ENCODE peak calls at places on chromosomes 12 and 14, in four cellular contexts. E is Panc1, C is upper lobe of left lung, U is HCT116. Y is an unnamed sample.

GRCh38 chr12:12891646-12892355 is 439 bp downstream of the GPRC5A start:
- ATAC-seq in E (no peak), C (no peak), U (no peak), Y (no peak)

GRCh38 chr14:96363751-96364336 is 518 bp downstream of the GSKIP start:
- ATAC-seq in E (peak; percentile 54), C (peak; percentile 39), U (peak; percentile 37), Y (peak; percentile 18)

GRCh38 chr12:45356822-45357546 is 141.1 kb downstream of the ANO6 start:
- ATAC-seq in E (no peak), C (no peak), U (no peak), Y (no peak)

GRCh38 chr14:90518941-90519256 is 122.1 kb downstream of the CALM1 start:
- ATAC-seq in E (no peak), C (no peak), U (peak; percentile 77), Y (no peak)

GRCh38 chr12:52020126-52020525 is 13.4 kb downstream of the TAMALIN start:
- ATAC-seq in E (no peak), C (no peak), U (no peak), Y (no peak)

GRCh38 chr14:105021656-105022275 is 883 bp upstream of the CDCA4 start:
- ATAC-seq in E (no peak), C (no peak), U (peak; percentile 13), Y (no peak)

GRCh38 chr12:109250523-109250922 is 58.6 kb downstream of the FOXN4 start:
- ATAC-seq in E (no peak), C (no peak), U (no peak), Y (no peak)

GRCh38 chr12:46357438-46358324 is 14.9 kb downstream of the SLC38A2 start:
- ATAC-seq in E (peak; percentile 76), C (no peak), U (peak; percentile 65), Y (peak; percentile 34)

GRCh38 chr14:105346200-105346533 is 31.6 kb downstream of the PACS2 start:
- ATAC-seq in E (peak; percentile 28), C (no peak), U (no peak), Y (no peak)

GRCh38 chr12:112353389-112353788 is 28.8 kb downstream of the HECTD4 start:
- ATAC-seq in E (no peak), C (no peak), U (no peak), Y (no peak)

GRCh38 chr14:70635971-70636595 is 5.6 kb upstream of the TTC9 start:
- ATAC-seq in E (no peak), C (no peak), U (peak; percentile 48), Y (no peak)

GRCh38 chr12:1369942-1370620 is 224.3 kb downstream of the FBXL14 start:
- ATAC-seq in E (no peak), C (no peak), U (no peak), Y (no peak)

GRCh38 chr12:122148657-122149056 is 25.4 kb downstream of the IL31 start:
- ATAC-seq in E (no peak), C (no peak), U (no peak), Y (peak; percentile 30)

GRCh38 chr14:69879175-69880047 is at the start of gene SMOC1:
- ATAC-seq in E (peak; percentile 88), C (no peak), U (no peak), Y (no peak)

GRCh38 chr14:34052658-34053014 is 101.8 kb upstream of the EGLN3 start:
- ATAC-seq in E (no peak), C (no peak), U (peak; percentile 92), Y (no peak)

GRCh38 chr14:30610719-30611388 is 11.3 kb upstream of the SCFD1 start:
- ATAC-seq in E (peak; percentile 42), C (peak; percentile 69), U (peak; percentile 36), Y (no peak)

GRCh38 chr12:12441051-12441807 is 84.4 kb downstream of the BORCS5 start:
- ATAC-seq in E (no peak), C (no peak), U (no peak), Y (no peak)

GRCh38 chr12:12267801-12268200 is 957 bp upstream of the LRP6 start:
- ATAC-seq in E (no peak), C (no peak), U (no peak), Y (no peak)

GRCh38 chr12:49806321-49806813 is 21.8 kb downstream of the NCKAP5L start:
- ATAC-seq in E (no peak), C (no peak), U (no peak), Y (no peak)

GRCh38 chr12:110548678-110549077 is 34.4 kb downstream of the PPTC7 start:
- ATAC-seq in E (no peak), C (no peak), U (no peak), Y (no peak)

GRCh38 chr14:52467515-52468266 is 84.6 kb downstream of the TXNDC16 start:
- ATAC-seq in E (no peak), C (no peak), U (no peak), Y (no peak)

GRCh38 chr12:44117368-44117767 is 281.5 kb downstream of the TMEM117 start:
- ATAC-seq in E (no peak), C (no peak), U (no peak), Y (no peak)

GRCh38 chr14:59215353-59215752 is 26.9 kb downstream of the DAAM1 start:
- ATAC-seq in E (no peak), C (peak; percentile 94), U (no peak), Y (peak; percentile 93)

GRCh38 chr14:26775765-26776577 is 178.1 kb upstream of the NOVA1 start:
- ATAC-seq in E (no peak), C (no peak), U (no peak), Y (peak; percentile 39)

GRCh38 chr14:106820119-106820518 is 1293.7 kb downstream of the TMEM121 start:
- ATAC-seq in E (no peak), C (no peak), U (no peak), Y (no peak)

GRCh38 chr12:52327830-52328500 is 6.8 kb upstream of the KRT83 start:
- ATAC-seq in E (peak; percentile 43), C (no peak), U (peak; percentile 57), Y (no peak)

GRCh38 chr12:90013409-90013808 is 304.8 kb upstream of the ATP2B1 start:
- ATAC-seq in E (no peak), C (no peak), U (no peak), Y (no peak)

GRCh38 chr14:63659726-63660125 is 18.1 kb upstream of the WDR89 start:
- ATAC-seq in E (no peak), C (no peak), U (no peak), Y (no peak)

GRCh38 chr12:53208877-53209463 is 1.9 kb upstream of the ITGB7 start:
- ATAC-seq in E (no peak), C (no peak), U (no peak), Y (no peak)

GRCh38 chr14:71652368-71652767 is 279.9 kb upstream of the RGS6 start:
- ATAC-seq in E (no peak), C (no peak), U (no peak), Y (no peak)

GRCh38 chr14:89280612-89281011 is 136.4 kb downstream of the FOXN3 start:
- ATAC-seq in E (no peak), C (peak; percentile 26), U (no peak), Y (no peak)

GRCh38 chr14:97058071-97058470 is 260.9 kb downstream of the VRK1 start:
- ATAC-seq in E (no peak), C (no peak), U (no peak), Y (no peak)

GRCh38 chr12:49662998-49663843 is 39.9 kb downstream of the PRPF40B start:
- ATAC-seq in E (peak; percentile 41), C (peak; percentile 80), U (no peak), Y (peak; percentile 75)

GRCh38 chr14:103378042-103378854 is 7.0 kb upstream of the MARK3 start:
- ATAC-seq in E (peak; percentile 40), C (no peak), U (no peak), Y (no peak)

GRCh38 chr12:131333621-131334440 is 377.1 kb upstream of the SFSWAP start:
- ATAC-seq in E (no peak), C (peak; percentile 44), U (no peak), Y (no peak)

GRCh38 chr12:50707396-50707795 is 56.5 kb upstream of the ATF1 start:
- ATAC-seq in E (no peak), C (no peak), U (no peak), Y (no peak)

GRCh38 chr12:106953352-106954260 is 2.1 kb upstream of the TMEM263 start:
- ATAC-seq in E (no peak), C (no peak), U (peak; percentile 9), Y (no peak)

DNA sequence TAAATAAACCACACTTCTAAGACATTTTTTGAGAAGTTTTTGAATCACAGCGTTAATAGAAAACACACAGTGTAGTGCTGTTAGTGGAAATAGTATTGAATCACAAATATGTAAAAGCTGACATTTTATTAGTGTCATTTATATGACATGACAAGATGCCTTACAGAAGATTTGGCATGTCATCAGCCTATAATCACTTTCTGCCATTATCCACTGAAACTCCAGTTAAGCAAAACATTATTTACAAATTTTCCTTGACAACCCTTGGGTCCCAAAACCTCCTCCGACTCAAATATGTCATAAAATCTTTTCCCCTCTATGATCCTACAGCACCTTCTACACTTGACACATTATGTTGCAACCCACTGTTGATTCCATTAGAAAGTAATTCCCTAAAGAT is 376.9 kb upstream of the LRFN5 start:
- ATAC-seq in E (no peak), C (no peak), U (no peak), Y (no peak)
- TF ChIP-seq POLR2AphosphoS5 in E (no peak), C (no peak), U (no peak), Y (no peak)

GRCh38 chr12:29149691-29150382 is 759 bp downstream of the FAR2 start:
- ATAC-seq in E (peak; percentile 65), C (peak; percentile 24), U (peak; percentile 4), Y (peak; percentile 14)
- TF ChIP-seq POLR2AphosphoS5 in E (no peak), C (no peak), U (no peak), Y (no peak)

DNA sequence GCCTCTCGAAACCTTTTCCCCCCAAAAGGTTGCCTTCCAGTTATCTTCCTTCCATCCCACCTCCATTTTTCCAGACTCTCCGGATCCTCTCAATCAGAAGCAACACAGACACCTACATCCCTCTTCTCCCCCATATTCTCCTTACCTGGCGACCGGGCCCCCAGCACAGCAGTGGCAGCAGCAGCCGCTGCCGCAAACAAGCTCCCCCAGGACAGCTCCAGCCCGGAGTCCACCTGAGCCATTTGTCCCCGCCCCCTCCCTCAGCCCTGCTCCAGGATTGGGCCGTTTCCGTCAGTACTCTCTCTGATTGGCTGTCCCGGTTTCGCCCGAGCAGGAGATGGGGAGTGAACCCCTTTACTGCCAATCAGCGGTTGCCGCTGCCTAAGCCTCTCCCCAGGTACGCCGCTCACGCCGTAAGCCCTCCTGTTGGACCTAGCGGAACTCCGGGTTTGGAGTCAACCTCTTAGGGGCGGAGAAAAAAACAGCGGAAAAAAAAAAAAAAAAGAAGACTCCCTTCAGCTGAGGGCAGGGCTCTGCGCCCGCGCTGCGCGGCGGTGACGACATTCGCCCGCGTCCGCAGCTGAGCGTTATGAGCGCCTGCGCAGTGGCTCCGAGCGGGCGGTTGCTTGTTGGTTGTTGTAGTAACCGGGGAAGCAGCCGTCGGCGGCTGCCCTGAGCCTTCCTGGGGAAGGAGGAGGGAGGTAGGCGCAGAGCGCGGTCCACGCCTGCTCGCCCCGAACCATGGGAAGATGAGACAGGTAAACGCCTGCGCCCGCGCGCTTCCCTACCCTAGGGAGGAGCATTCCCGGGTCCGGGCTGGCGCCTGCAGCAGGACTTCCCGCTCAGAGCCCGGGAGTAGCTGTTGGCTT is at the start of the genes ERG28 and TTLL5:
- ATAC-seq in E (peak; percentile 99), C (peak; percentile 99), U (peak; percentile 97), Y (peak; percentile 98)
- TF ChIP-seq POLR2AphosphoS5 in E (no peak), C (no peak), U (peak; percentile 79), Y (peak; percentile 54)

GRCh38 chr12:47811581-47812484 is 7.9 kb downstream of the HDAC7 start:
- ATAC-seq in E (no peak), C (no peak), U (no peak), Y (peak; percentile 74)
- TF ChIP-seq POLR2AphosphoS5 in E (no peak), C (peak; percentile 80), U (no peak), Y (peak; percentile 95)